ENCODE peak calls at places on chromosomes 4 and X, in five cellular contexts. K is heart left ventricle, B is brain microvascular endothelial cell, P is lower leg skin, E is progenitor cell of endocrine pancreas. L is an unnamed sample.

GRCh38 chr4:117429061-117429460 is 343.7 kb upstream of the TRAM1L1 start:
- DNase-seq in B (no peak), E (no peak), P (no peak), K (no peak), L (no peak)

GRCh38 chrX:48487362-48487785 is 11.4 kb downstream of the FTSJ1 start:
- DNase-seq in K (no peak), P (no peak), E (no peak), B (peak), L (no peak)

GRCh38 chr4:19047481-19047880 is 1025.9 kb upstream of the LCORL start:
- DNase-seq in B (no peak), E (no peak), K (no peak), P (no peak), L (no peak)

GRCh38 chr4:154004028-154004427 is 215.1 kb upstream of the SFRP2 start:
- DNase-seq in K (no peak), B (no peak), E (no peak), P (no peak), L (no peak)

GRCh38 chr4:105306158-105306781 is 159.6 kb downstream of the TET2 start:
- DNase-seq in P (no peak), K (no peak), B (peak), E (no peak), L (no peak)

GRCh38 chrX:56797966-56798711 is 69.1 kb downstream of the NBDY start:
- DNase-seq in K (no peak), B (no peak), E (no peak), P (peak), L (no peak)

GRCh38 chr4:150768492-150768891 is 186.5 kb downstream of the MAB21L2 start:
- DNase-seq in P (no peak), B (no peak), E (no peak), K (no peak), L (no peak)

GRCh38 chr4:80043534-80043933 is 29.5 kb downstream of the ANTXR2 start:
- DNase-seq in B (peak), P (no peak), E (no peak), K (no peak), L (no peak)

GRCh38 chr4:148822572-148823418 is 380.6 kb upstream of the NR3C2 start:
- DNase-seq in B (no peak), E (no peak), P (no peak), K (no peak), L (no peak)

GRCh38 chr4:27702710-27703431 is 842.2 kb downstream of the STIM2 start:
- DNase-seq in B (peak), P (no peak), E (no peak), K (no peak), L (no peak)

GRCh38 chr4:183912585-183912984 is 7.5 kb downstream of the STOX2 start:
- DNase-seq in B (no peak), K (no peak), E (no peak), P (no peak), L (no peak)

GRCh38 chr4:2824329-2825183 is 19.1 kb upstream of the ADD1 start:
- DNase-seq in K (no peak), B (no peak), P (peak), E (no peak), L (peak)

GRCh38 chrX:103845165-103845653 is 13.2 kb upstream of the RAB9B start:
- DNase-seq in E (peak), P (no peak), K (peak), B (peak), L (no peak)

GRCh38 chr4:156594619-156595018 is 377.0 kb downstream of the PDGFC start:
- DNase-seq in E (no peak), B (peak), P (no peak), K (peak), L (no peak)

GRCh38 chr4:140654516-140654855 is 85.7 kb upstream of the UCP1 start:
- DNase-seq in K (no peak), E (no peak), B (no peak), P (no peak), L (no peak)

GRCh38 chr4:87932718-87933136 is 42.8 kb upstream of the SPP1 start:
- DNase-seq in P (no peak), E (no peak), K (no peak), B (no peak), L (no peak)

GRCh38 chr4:153181293-153182080 is 22.8 kb upstream of the TRIM2 start:
- DNase-seq in K (no peak), P (no peak), B (no peak), E (no peak), L (no peak)

GRCh38 chr4:20760053-20760452 is 59.8 kb downstream of the PACRGL start:
- DNase-seq in B (no peak), E (no peak), P (no peak), K (no peak), L (no peak)

GRCh38 chr4:107261241-107261874 is 225.2 kb upstream of the DKK2 start:
- DNase-seq in P (no peak), E (no peak), B (no peak), K (no peak), L (no peak)

GRCh38 chr4:108135549-108136209 is 33.1 kb downstream of the LEF1 start:
- DNase-seq in B (no peak), E (no peak), P (no peak), K (no peak), L (no peak)

GRCh38 chr4:89829470-89830138 is 7.4 kb downstream of the SNCA start:
- DNase-seq in E (no peak), K (peak), B (no peak), P (no peak), L (no peak)

GRCh38 chr4:100984901-100985300 is 362.4 kb downstream of the PPP3CA start:
- DNase-seq in P (no peak), E (no peak), K (no peak), B (no peak), L (no peak)

GRCh38 chr4:15673337-15673736 is 8.3 kb upstream of the FAM200B start:
- DNase-seq in K (no peak), B (no peak), E (no peak), P (no peak), L (no peak)

GRCh38 chrX:13717697-13718483 is 16.5 kb downstream of the TRAPPC2 start:
- DNase-seq in B (peak), E (no peak), P (no peak), K (no peak), L (no peak)

GRCh38 chr4:1746265-1746691 is 25.0 kb downstream of the TACC3 start:
- DNase-seq in P (peak), B (peak), K (peak), E (peak), L (peak)

DNA sequence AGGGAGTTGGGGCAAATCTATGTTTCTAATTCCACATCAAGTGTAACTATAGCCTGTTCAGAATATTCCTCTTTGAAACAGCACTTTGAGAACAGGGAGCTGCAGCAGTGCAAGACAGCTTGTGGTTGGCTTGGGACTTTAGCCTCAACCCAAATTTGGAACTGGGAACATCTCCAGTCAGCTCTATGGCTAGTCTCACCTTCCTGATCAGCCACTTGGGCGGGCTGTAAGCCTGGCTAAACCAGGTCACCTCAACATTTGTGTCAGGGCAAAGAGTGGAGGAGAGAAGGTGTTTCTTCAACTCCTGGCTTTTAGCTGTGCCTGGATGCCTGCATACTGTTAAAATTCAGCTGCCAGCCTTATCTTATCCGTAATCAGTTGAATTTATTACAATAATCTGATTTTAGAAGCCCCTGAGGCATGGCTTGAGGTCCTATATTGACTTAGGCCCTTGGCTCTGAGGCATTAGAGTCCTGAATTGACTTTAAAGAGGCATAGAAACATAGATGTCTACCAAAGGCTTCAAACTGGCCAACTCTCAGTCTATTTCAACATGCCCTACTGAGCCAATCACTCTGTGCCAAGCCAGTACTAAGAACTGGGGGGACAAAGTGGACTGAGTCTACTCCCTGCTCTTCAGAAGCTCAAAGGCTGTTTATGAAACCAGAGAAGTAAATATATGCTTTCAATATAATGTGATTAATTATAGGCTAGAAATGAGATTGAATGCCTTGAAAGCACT is 18.7 kb upstream of the AR start:
- DNase-seq in P (no peak), B (no peak), E (no peak), K (no peak), L (no peak)
- TF ChIP-seq CTCF in P (no peak), B (no peak), E (no peak), K (no peak), L (no peak)

DNA sequence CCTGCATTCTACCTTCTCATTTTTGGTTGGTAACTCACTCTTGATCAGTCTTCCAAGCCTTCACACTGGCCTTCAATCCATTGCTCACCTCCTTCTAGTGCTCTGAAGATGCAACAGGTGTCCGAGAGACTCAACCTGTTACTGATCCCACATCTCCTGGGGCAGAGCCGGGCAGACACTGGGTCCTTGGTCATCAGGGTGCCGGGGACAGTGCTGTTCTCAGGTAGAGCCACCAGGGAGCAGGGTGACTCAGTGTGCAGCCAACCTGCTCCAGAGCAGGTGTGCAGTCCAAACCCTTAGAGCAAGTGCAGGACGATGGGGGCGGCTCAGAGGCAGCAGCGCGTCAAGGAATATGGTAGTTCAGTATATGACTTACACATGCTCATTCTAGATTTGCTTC is 188.4 kb downstream of the DHX15 start:
- DNase-seq in E (no peak), K (no peak), B (no peak), P (no peak), L (no peak)
- TF ChIP-seq CTCF in E (peak), K (no peak), B (no peak), P (no peak), L (no peak)

GRCh38 chrX:36867143-36867542 is 141.0 kb upstream of the FAM47C start:
- DNase-seq in E (no peak), P (no peak), K (no peak), B (peak), L (no peak)
- TF ChIP-seq CTCF in E (peak), P (no peak), K (peak), B (peak), L (no peak)

GRCh38 chr4:114036426-114036825 is 57.0 kb upstream of the ARSJ start:
- DNase-seq in K (no peak), P (no peak), B (no peak), E (no peak), L (no peak)
- TF ChIP-seq CTCF in K (no peak), P (no peak), B (no peak), E (no peak), L (no peak)